ENCODE peak calls at places on chromosome 10, in four cellular contexts. One of them, this sample, is unnamed.

GRCh38 chr10:12194752-12195271 is 879 bp downstream of the NUDT5 start:
- DNase-seq in NCI-H345: peak; percentile 2
- DNase-seq in amniotic epithelial cell: peak; percentile 42
- DNase-seq in glomerular endothelial cell: no peak
- DNase-seq in this sample: no peak

GRCh38 chr10:97714401-97715258 is 1.1 kb downstream of the MARVELD1 start:
- DNase-seq in NCI-H345: no peak
- DNase-seq in amniotic epithelial cell: peak; percentile 46
- DNase-seq in glomerular endothelial cell: no peak
- DNase-seq in this sample: no peak

GRCh38 chr10:14556285-14556956 is 218.3 kb downstream of the FAM107B start:
- DNase-seq in NCI-H345: no peak
- DNase-seq in amniotic epithelial cell: peak; percentile 41
- DNase-seq in glomerular endothelial cell: no peak
- DNase-seq in this sample: peak; percentile 26

GRCh38 chr10:13470270-13470669 is 58.5 kb downstream of the BEND7 start:
- DNase-seq in NCI-H345: no peak
- DNase-seq in amniotic epithelial cell: no peak
- DNase-seq in glomerular endothelial cell: no peak
- DNase-seq in this sample: no peak

GRCh38 chr10:14507156-14507555 is 176.4 kb upstream of the FRMD4A start:
- DNase-seq in NCI-H345: peak; percentile 70
- DNase-seq in amniotic epithelial cell: no peak
- DNase-seq in glomerular endothelial cell: peak; percentile 37
- DNase-seq in this sample: no peak

GRCh38 chr10:68154211-68154497 is 44.9 kb downstream of the MYPN start:
- DNase-seq in NCI-H345: peak; percentile 0
- DNase-seq in amniotic epithelial cell: peak; percentile 15
- DNase-seq in glomerular endothelial cell: no peak
- DNase-seq in this sample: no peak

GRCh38 chr10:78764436-78764835 is 304.3 kb upstream of the ZMIZ1 start:
- DNase-seq in NCI-H345: no peak
- DNase-seq in amniotic epithelial cell: no peak
- DNase-seq in glomerular endothelial cell: no peak
- DNase-seq in this sample: no peak

GRCh38 chr10:3766046-3766761 is 18.8 kb downstream of the KLF6 start:
- DNase-seq in NCI-H345: no peak
- DNase-seq in amniotic epithelial cell: no peak
- DNase-seq in glomerular endothelial cell: no peak
- DNase-seq in this sample: no peak

GRCh38 chr10:93076871-93077270 is 3.2 kb downstream of the CYP26A1 start:
- DNase-seq in NCI-H345: no peak
- DNase-seq in amniotic epithelial cell: no peak
- DNase-seq in glomerular endothelial cell: no peak
- DNase-seq in this sample: no peak

GRCh38 chr10:22002531-22003110 is 909 bp downstream of the DNAJC1 start:
- DNase-seq in NCI-H345: no peak
- DNase-seq in amniotic epithelial cell: peak; percentile 75
- DNase-seq in glomerular endothelial cell: no peak
- DNase-seq in this sample: no peak

GRCh38 chr10:43968961-43969360 is 320.3 kb upstream of the ZNF32 start:
- DNase-seq in NCI-H345: no peak
- DNase-seq in amniotic epithelial cell: no peak
- DNase-seq in glomerular endothelial cell: no peak
- DNase-seq in this sample: no peak

GRCh38 chr10:75495434-75496190 is 64.2 kb downstream of the LRMDA start:
- DNase-seq in NCI-H345: no peak
- DNase-seq in amniotic epithelial cell: no peak
- DNase-seq in glomerular endothelial cell: no peak
- DNase-seq in this sample: no peak

GRCh38 chr10:20407421-20407820 is 489.7 kb downstream of the NEBL start:
- DNase-seq in NCI-H345: no peak
- DNase-seq in amniotic epithelial cell: peak; percentile 11
- DNase-seq in glomerular endothelial cell: no peak
- DNase-seq in this sample: no peak

GRCh38 chr10:3861785-3862184 is 76.8 kb upstream of the KLF6 start:
- DNase-seq in NCI-H345: no peak
- DNase-seq in amniotic epithelial cell: no peak
- DNase-seq in glomerular endothelial cell: no peak
- DNase-seq in this sample: no peak

GRCh38 chr10:103983367-103983911 is 16.5 kb downstream of the SLK start:
- DNase-seq in NCI-H345: no peak
- DNase-seq in amniotic epithelial cell: no peak
- DNase-seq in glomerular endothelial cell: no peak
- DNase-seq in this sample: no peak

GRCh38 chr10:52007091-52007490 is 307.0 kb upstream of the DKK1 start:
- DNase-seq in NCI-H345: no peak
- DNase-seq in amniotic epithelial cell: no peak
- DNase-seq in glomerular endothelial cell: no peak
- DNase-seq in this sample: no peak